ENCODE peak calls at places on chromosomes 1 and 21, in ten cellular contexts. One of them, this sample, is unnamed.
A peak's percentile ranks its signal among the peaks of the same experiment; 100 is the strongest.

GRCh38 chr1:201302168-201302896 is 19.0 kb downstream of the PKP1 start:
- DNase-seq in anterior cingulate cortex: no peak
- DNase-seq in activated T-cell treated with anti-CD3 and anti-CD28 coated beads for 4 hours: no peak
- DNase-seq in HEK293T: no peak
- DNase-seq in bronchial epithelial cell: peak; percentile 93
- DNase-seq in NCI-H345: no peak
- DNase-seq in activated CD8-positive, alpha-beta memory T cell treated with anti-CD3 and anti-CD28 coated beads, Interleukin-2, amount 50 U/mL, for 48 hours: no peak
- DNase-seq in NCI-H524: peak; percentile 43
- DNase-seq in prostate gland: peak; percentile 47
- DNase-seq in T-helper 2 cell: no peak
- DNase-seq in this sample: no peak

GRCh38 chr1:43321331-43321891 is 16.2 kb upstream of the MPL start:
- DNase-seq in anterior cingulate cortex: no peak
- DNase-seq in activated T-cell treated with anti-CD3 and anti-CD28 coated beads for 4 hours: no peak
- DNase-seq in HEK293T: no peak
- DNase-seq in bronchial epithelial cell: no peak
- DNase-seq in NCI-H345: no peak
- DNase-seq in activated CD8-positive, alpha-beta memory T cell treated with anti-CD3 and anti-CD28 coated beads, Interleukin-2, amount 50 U/mL, for 48 hours: no peak
- DNase-seq in NCI-H524: no peak
- DNase-seq in prostate gland: no peak
- DNase-seq in T-helper 2 cell: no peak
- DNase-seq in this sample: no peak

GRCh38 chr1:207223162-207223561 is 98.3 kb upstream of the CD55 start:
- DNase-seq in anterior cingulate cortex: no peak
- DNase-seq in activated T-cell treated with anti-CD3 and anti-CD28 coated beads for 4 hours: no peak
- DNase-seq in HEK293T: no peak
- DNase-seq in bronchial epithelial cell: peak; percentile 56
- DNase-seq in NCI-H345: no peak
- DNase-seq in activated CD8-positive, alpha-beta memory T cell treated with anti-CD3 and anti-CD28 coated beads, Interleukin-2, amount 50 U/mL, for 48 hours: no peak
- DNase-seq in NCI-H524: no peak
- DNase-seq in prostate gland: no peak
- DNase-seq in T-helper 2 cell: no peak
- DNase-seq in this sample: no peak

GRCh38 chr1:117359560-117360289 is 7.5 kb upstream of the MAN1A2 start:
- DNase-seq in anterior cingulate cortex: no peak
- DNase-seq in activated T-cell treated with anti-CD3 and anti-CD28 coated beads for 4 hours: no peak
- DNase-seq in HEK293T: no peak
- DNase-seq in bronchial epithelial cell: no peak
- DNase-seq in NCI-H345: no peak
- DNase-seq in activated CD8-positive, alpha-beta memory T cell treated with anti-CD3 and anti-CD28 coated beads, Interleukin-2, amount 50 U/mL, for 48 hours: no peak
- DNase-seq in NCI-H524: no peak
- DNase-seq in prostate gland: no peak
- DNase-seq in T-helper 2 cell: no peak
- DNase-seq in this sample: no peak

GRCh38 chr1:232751393-232752140 is 53.6 kb upstream of the MAP10 start:
- DNase-seq in anterior cingulate cortex: no peak
- DNase-seq in activated T-cell treated with anti-CD3 and anti-CD28 coated beads for 4 hours: no peak
- DNase-seq in HEK293T: no peak
- DNase-seq in bronchial epithelial cell: no peak
- DNase-seq in NCI-H345: no peak
- DNase-seq in activated CD8-positive, alpha-beta memory T cell treated with anti-CD3 and anti-CD28 coated beads, Interleukin-2, amount 50 U/mL, for 48 hours: no peak
- DNase-seq in NCI-H524: no peak
- DNase-seq in prostate gland: no peak
- DNase-seq in T-helper 2 cell: no peak
- DNase-seq in this sample: no peak

GRCh38 chr1:41482906-41483895 is 1.3 kb downstream of the EDN2 start:
- DNase-seq in anterior cingulate cortex: no peak
- DNase-seq in activated T-cell treated with anti-CD3 and anti-CD28 coated beads for 4 hours: no peak
- DNase-seq in HEK293T: no peak
- DNase-seq in bronchial epithelial cell: no peak
- DNase-seq in NCI-H345: peak; percentile 28
- DNase-seq in activated CD8-positive, alpha-beta memory T cell treated with anti-CD3 and anti-CD28 coated beads, Interleukin-2, amount 50 U/mL, for 48 hours: no peak
- DNase-seq in NCI-H524: peak; percentile 97
- DNase-seq in prostate gland: no peak
- DNase-seq in T-helper 2 cell: no peak
- DNase-seq in this sample: no peak

GRCh38 chr1:3736131-3736561 is 16.1 kb upstream of the CCDC27 start:
- DNase-seq in anterior cingulate cortex: no peak
- DNase-seq in activated T-cell treated with anti-CD3 and anti-CD28 coated beads for 4 hours: no peak
- DNase-seq in HEK293T: no peak
- DNase-seq in bronchial epithelial cell: no peak
- DNase-seq in NCI-H345: no peak
- DNase-seq in activated CD8-positive, alpha-beta memory T cell treated with anti-CD3 and anti-CD28 coated beads, Interleukin-2, amount 50 U/mL, for 48 hours: no peak
- DNase-seq in NCI-H524: no peak
- DNase-seq in prostate gland: no peak
- DNase-seq in T-helper 2 cell: no peak
- DNase-seq in this sample: no peak

GRCh38 chr1:26320896-26321295 is 3.1 kb downstream of the CD52 start:
- DNase-seq in anterior cingulate cortex: no peak
- DNase-seq in activated T-cell treated with anti-CD3 and anti-CD28 coated beads for 4 hours: no peak
- DNase-seq in HEK293T: no peak
- DNase-seq in bronchial epithelial cell: no peak
- DNase-seq in NCI-H345: no peak
- DNase-seq in activated CD8-positive, alpha-beta memory T cell treated with anti-CD3 and anti-CD28 coated beads, Interleukin-2, amount 50 U/mL, for 48 hours: peak; percentile 60
- DNase-seq in NCI-H524: no peak
- DNase-seq in prostate gland: no peak
- DNase-seq in T-helper 2 cell: no peak
- DNase-seq in this sample: no peak

GRCh38 chr21:41061701-41062100 is 106.3 kb upstream of the BACE2 start:
- DNase-seq in anterior cingulate cortex: no peak
- DNase-seq in activated T-cell treated with anti-CD3 and anti-CD28 coated beads for 4 hours: no peak
- DNase-seq in HEK293T: no peak
- DNase-seq in bronchial epithelial cell: no peak
- DNase-seq in NCI-H345: no peak
- DNase-seq in activated CD8-positive, alpha-beta memory T cell treated with anti-CD3 and anti-CD28 coated beads, Interleukin-2, amount 50 U/mL, for 48 hours: no peak
- DNase-seq in NCI-H524: no peak
- DNase-seq in prostate gland: no peak
- DNase-seq in T-helper 2 cell: no peak
- DNase-seq in this sample: no peak

GRCh38 chr1:109789771-109790170 is 26.0 kb upstream of the EPS8L3 start:
- DNase-seq in anterior cingulate cortex: no peak
- DNase-seq in activated T-cell treated with anti-CD3 and anti-CD28 coated beads for 4 hours: no peak
- DNase-seq in HEK293T: no peak
- DNase-seq in bronchial epithelial cell: no peak
- DNase-seq in NCI-H345: no peak
- DNase-seq in activated CD8-positive, alpha-beta memory T cell treated with anti-CD3 and anti-CD28 coated beads, Interleukin-2, amount 50 U/mL, for 48 hours: peak; percentile 55
- DNase-seq in NCI-H524: no peak
- DNase-seq in prostate gland: no peak
- DNase-seq in T-helper 2 cell: no peak
- DNase-seq in this sample: no peak

This sample was measured in mucosa of gallbladder.